ENCODE peak calls at places on chromosomes 1 and 21, in nine cellular contexts. Q, D, J, I, F, O, M, W and R are unnamed samples.

GRCh38 chr1:36971832-36972231 is 62.5 kb downstream of the GRIK3 start:
- DNase-seq in M (no peak), Q (no peak), I (no peak), D (no peak), F (no peak), W (no peak), J (no peak), O (no peak), R (no peak)

GRCh38 chr1:53945183-53945432 is 391 bp downstream of the IFT25 start:
- DNase-seq in F (no peak), W (no peak), I (no peak), O (no peak), J (no peak), Q (no peak), D (no peak), M (no peak), R (no peak)

GRCh38 chr1:6359568-6360496 is 33.7 kb downstream of the ACOT7 start:
- DNase-seq in W (peak), Q (peak), M (no peak), F (peak), I (no peak), J (peak), O (no peak), D (peak), R (peak)

GRCh38 chr1:206739411-206740076 is 31.0 kb upstream of the IL19 start:
- DNase-seq in M (no peak), W (peak), D (no peak), O (no peak), F (no peak), I (no peak), J (no peak), Q (peak), R (peak)

GRCh38 chr1:231576804-231577718 is 48.6 kb downstream of the TSNAX start:
- DNase-seq in M (no peak), I (no peak), O (no peak), Q (no peak), F (no peak), J (no peak), W (no peak), D (no peak), R (no peak)

GRCh38 chr1:112665857-112666256 is 8.6 kb upstream of the MOV10 start:
- DNase-seq in W (no peak), J (no peak), F (no peak), I (no peak), M (no peak), O (no peak), D (no peak), Q (no peak), R (no peak)

GRCh38 chr1:92961896-92962752 is 862 bp upstream of the DIPK1A start:
- DNase-seq in O (no peak), M (peak), J (no peak), Q (peak), I (peak), W (peak), D (peak), F (peak), R (peak)

GRCh38 chr1:235504122-235504493 is at the start of gene B3GALNT2:
- DNase-seq in D (no peak), Q (no peak), J (no peak), M (no peak), O (no peak), F (no peak), W (no peak), I (no peak), R (no peak)

GRCh38 chr1:174841747-174842146 is 158.0 kb upstream of the CACYBP start:
- DNase-seq in M (no peak), Q (no peak), O (no peak), W (no peak), I (no peak), F (no peak), D (no peak), J (no peak), R (no peak)

GRCh38 chr1:81804320-81804719 is 3.6 kb downstream of the ADGRL2 start:
- DNase-seq in D (no peak), I (no peak), M (no peak), J (no peak), F (no peak), W (no peak), O (no peak), Q (peak), R (no peak)

GRCh38 chr1:231418101-231418740 is 3.9 kb downstream of the EGLN1 start:
- DNase-seq in W (no peak), J (no peak), Q (no peak), D (no peak), F (no peak), I (no peak), O (no peak), M (no peak), R (no peak)

GRCh38 chr21:34351786-34352241 is 12.0 kb upstream of the KCNE2 start:
- DNase-seq in F (peak), Q (peak), I (peak), D (no peak), M (peak), W (peak), J (peak), O (no peak), R (peak)

GRCh38 chr21:18114735-18115134 is 129.9 kb upstream of the CHODL start:
- DNase-seq in Q (no peak), O (no peak), J (no peak), F (no peak), W (no peak), M (no peak), I (no peak), D (no peak), R (no peak)

GRCh38 chr1:167601442-167602380 is 28.3 kb upstream of the RCSD1 start:
- DNase-seq in Q (no peak), D (peak), M (no peak), I (no peak), W (peak), J (peak), F (peak), O (no peak), R (peak)

GRCh38 chr1:20358761-20359263 is 68.1 kb downstream of the VWA5B1 start:
- DNase-seq in Q (no peak), J (no peak), M (no peak), W (peak), F (peak), D (no peak), I (no peak), O (no peak), R (no peak)

GRCh38 chr1:59866459-59866858 is 51.7 kb downstream of the HOOK1 start:
- DNase-seq in F (no peak), I (no peak), O (no peak), J (no peak), M (no peak), Q (no peak), W (no peak), D (no peak), R (no peak)

GRCh38 chr1:116581323-116581885 is 10.6 kb upstream of the CD58 start:
- DNase-seq in D (no peak), I (no peak), M (no peak), J (no peak), Q (no peak), O (no peak), W (no peak), F (no peak), R (no peak)

GRCh38 chr1:8870118-8870517 is 8.4 kb downstream of the ENO1 start:
- DNase-seq in Q (no peak), M (no peak), O (no peak), J (no peak), D (no peak), F (no peak), I (no peak), W (no peak), R (no peak)

GRCh38 chr1:218345673-218346390 is 696 bp downstream of the TGFB2 start:
- DNase-seq in I (no peak), J (peak), D (peak), F (peak), O (peak), M (peak), Q (peak), W (peak), R (no peak)
- TF ChIP-seq POLR2AphosphoS5 in I (no peak), J (peak), D (peak), F (no peak), O (peak), M (no peak), Q (peak), W (no peak), R (no peak)

GRCh38 chr21:42735944-42736343 is 82.5 kb downstream of the PDE9A start:
- DNase-seq in M (no peak), O (peak), D (no peak), W (no peak), J (no peak), Q (no peak), I (no peak), F (no peak), R (no peak)
- TF ChIP-seq POLR2AphosphoS5 in M (no peak), O (no peak), D (no peak), W (no peak), J (no peak), Q (no peak), I (no peak), F (no peak), R (no peak)

GRCh38 chr1:41379741-41380130 is 18.5 kb downstream of the FOXO6 start:
- DNase-seq in Q (no peak), F (no peak), M (no peak), J (no peak), W (no peak), D (peak), I (no peak), O (no peak), R (no peak)
- TF ChIP-seq POLR2AphosphoS5 in Q (no peak), F (no peak), M (no peak), J (no peak), W (no peak), D (no peak), I (no peak), O (no peak), R (no peak)

GRCh38 chr1:13830170-13830569 is 130.2 kb downstream of the PRDM2 start:
- DNase-seq in Q (no peak), J (no peak), M (peak), W (no peak), F (no peak), O (no peak), D (no peak), I (no peak), R (no peak)
- TF ChIP-seq POLR2AphosphoS5 in Q (no peak), J (no peak), M (no peak), W (no peak), F (no peak), O (no peak), D (no peak), I (no peak), R (no peak)

GRCh38 chr1:158039380-158039779 is 45.9 kb downstream of the KIRREL1 start:
- DNase-seq in Q (no peak), M (no peak), W (no peak), O (no peak), J (no peak), F (no peak), I (no peak), D (no peak), R (no peak)

GRCh38 chr1:158035976-158036583 is 42.6 kb downstream of the KIRREL1 start:
- DNase-seq in M (no peak), W (peak), O (no peak), D (no peak), J (no peak), F (no peak), Q (peak), I (peak), R (no peak)

GRCh38 chr1:158037008-158037875 is 43.8 kb downstream of the KIRREL1 start:
- DNase-seq in O (no peak), W (no peak), D (no peak), Q (no peak), M (no peak), F (no peak), I (no peak), J (no peak), R (no peak)

GRCh38 chr1:158040323-158040722 is 46.9 kb downstream of the KIRREL1 start:
- DNase-seq in J (no peak), F (no peak), I (no peak), O (no peak), W (no peak), M (no peak), D (no peak), Q (no peak), R (no peak)

DNA sequence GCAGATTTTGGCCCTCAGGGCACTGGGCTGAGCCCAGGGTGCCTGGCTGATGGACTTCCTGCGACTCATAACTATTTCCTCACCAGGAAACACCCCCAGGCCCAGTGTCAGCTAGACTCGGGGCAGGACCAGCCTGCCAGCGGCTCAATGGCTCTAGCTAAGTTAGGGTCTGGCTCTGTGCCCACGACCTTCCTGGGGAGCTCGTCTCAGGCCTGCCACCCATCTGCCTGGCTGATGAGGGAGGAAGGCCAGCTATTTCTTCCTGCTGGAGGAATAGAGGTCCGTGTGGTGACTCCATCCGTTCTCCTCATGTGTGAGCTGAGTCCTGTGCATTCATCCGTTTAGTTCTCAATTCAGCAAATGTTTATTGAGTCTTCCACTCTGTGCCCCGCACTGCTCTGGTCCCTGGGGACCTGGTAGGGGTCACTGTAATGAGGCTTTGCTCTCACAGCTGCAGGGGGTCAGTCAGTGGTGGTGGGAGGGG is 44.5 kb downstream of the KIRREL1 start:
- DNase-seq in I (no peak), W (no peak), D (no peak), M (no peak), J (no peak), Q (no peak), F (no peak), O (no peak), R (no peak)
- TF ChIP-seq POLR2AphosphoS5 in I (no peak), W (no peak), D (no peak), M (no peak), J (no peak), Q (no peak), F (no peak), O (no peak), R (no peak)

GRCh38 chr21:36989699-36990507 is 16.6 kb upstream of the RIPPLY3 start:
- DNase-seq in J (peak), O (peak), D (peak), F (peak), M (peak), W (peak), I (peak), Q (peak), R (peak)
- TF ChIP-seq POLR2AphosphoS5 in J (no peak), O (peak), D (peak), F (no peak), M (peak), W (no peak), I (peak), Q (peak), R (no peak)